ENCODE peak calls at places on chromosomes 16 and 17, in nine cellular contexts. One of them, this sample, is unnamed.

GRCh38 chr16:50474138-50474537 is 74.1 kb upstream of the NKD1 start:
- DNase-seq in adrenal gland: peak
- DNase-seq in bronchial epithelial cell: peak
- DNase-seq in HFFc6: no peak
- DNase-seq in DND-41: no peak
- DNase-seq in A549: no peak
- DNase-seq in stomach: no peak
- DNase-seq in mesothelial cell of epicardium: no peak
- DNase-seq in GM23338: no peak
- DNase-seq in this sample: no peak

GRCh38 chr17:61713035-61713434 is 122.0 kb upstream of the NACA2 start:
- DNase-seq in DND-41: no peak
- DNase-seq in HFFc6: no peak
- DNase-seq in A549: no peak
- DNase-seq in bronchial epithelial cell: no peak
- DNase-seq in adrenal gland: no peak
- DNase-seq in stomach: no peak
- DNase-seq in GM23338: no peak
- DNase-seq in mesothelial cell of epicardium: no peak
- DNase-seq in this sample: no peak

GRCh38 chr17:73906896-73907600 is 262.8 kb upstream of the SDK2 start:
- DNase-seq in GM23338: no peak
- DNase-seq in stomach: no peak
- DNase-seq in A549: no peak
- DNase-seq in DND-41: no peak
- DNase-seq in bronchial epithelial cell: no peak
- DNase-seq in adrenal gland: no peak
- DNase-seq in HFFc6: no peak
- DNase-seq in mesothelial cell of epicardium: no peak
- DNase-seq in this sample: no peak

GRCh38 chr17:41519501-41520224 is 973 bp upstream of the KRT15 start:
- DNase-seq in A549: no peak
- DNase-seq in bronchial epithelial cell: peak
- DNase-seq in adrenal gland: no peak
- DNase-seq in mesothelial cell of epicardium: no peak
- DNase-seq in stomach: no peak
- DNase-seq in DND-41: no peak
- DNase-seq in GM23338: no peak
- DNase-seq in HFFc6: no peak
- DNase-seq in this sample: no peak

GRCh38 chr16:19153876-19154275 is 14.2 kb upstream of the SYT17 start:
- DNase-seq in DND-41: no peak
- DNase-seq in HFFc6: no peak
- DNase-seq in A549: peak
- DNase-seq in bronchial epithelial cell: no peak
- DNase-seq in mesothelial cell of epicardium: no peak
- DNase-seq in stomach: no peak
- DNase-seq in adrenal gland: no peak
- DNase-seq in GM23338: peak
- DNase-seq in this sample: no peak

GRCh38 chr16:72800524-72800923 is 247.4 kb downstream of the ZFHX3 start:
- DNase-seq in adrenal gland: no peak
- DNase-seq in HFFc6: no peak
- DNase-seq in mesothelial cell of epicardium: no peak
- DNase-seq in bronchial epithelial cell: peak
- DNase-seq in A549: no peak
- DNase-seq in stomach: no peak
- DNase-seq in GM23338: no peak
- DNase-seq in DND-41: no peak
- DNase-seq in this sample: no peak

GRCh38 chr17:82396601-82397435 is 21.3 kb upstream of the HEXD start:
- DNase-seq in bronchial epithelial cell: no peak
- DNase-seq in stomach: no peak
- DNase-seq in GM23338: no peak
- DNase-seq in mesothelial cell of epicardium: no peak
- DNase-seq in adrenal gland: no peak
- DNase-seq in A549: no peak
- DNase-seq in DND-41: no peak
- DNase-seq in HFFc6: peak
- DNase-seq in this sample: peak

GRCh38 chr16:424033-424622 is 1.3 kb upstream of the RAB11FIP3 start:
- DNase-seq in bronchial epithelial cell: peak
- DNase-seq in stomach: peak
- DNase-seq in A549: peak
- DNase-seq in GM23338: no peak
- DNase-seq in DND-41: no peak
- DNase-seq in HFFc6: peak
- DNase-seq in mesothelial cell of epicardium: no peak
- DNase-seq in adrenal gland: peak
- DNase-seq in this sample: peak

GRCh38 chr17:61967729-61968128 is 39.9 kb upstream of the INTS2 start:
- DNase-seq in stomach: no peak
- DNase-seq in DND-41: no peak
- DNase-seq in mesothelial cell of epicardium: no peak
- DNase-seq in HFFc6: no peak
- DNase-seq in bronchial epithelial cell: no peak
- DNase-seq in GM23338: no peak
- DNase-seq in adrenal gland: no peak
- DNase-seq in A549: no peak
- DNase-seq in this sample: no peak

GRCh38 chr16:30698139-30698815 is 694 bp upstream of the SRCAP start:
- DNase-seq in adrenal gland: peak
- DNase-seq in DND-41: peak
- DNase-seq in A549: peak
- DNase-seq in bronchial epithelial cell: peak
- DNase-seq in GM23338: peak
- DNase-seq in mesothelial cell of epicardium: peak
- DNase-seq in HFFc6: peak
- DNase-seq in stomach: peak
- DNase-seq in this sample: peak

GRCh38 chr16:8854298-8854948 is 14.4 kb downstream of the CARHSP1 start:
- DNase-seq in HFFc6: no peak
- DNase-seq in DND-41: no peak
- DNase-seq in mesothelial cell of epicardium: no peak
- DNase-seq in adrenal gland: no peak
- DNase-seq in bronchial epithelial cell: no peak
- DNase-seq in GM23338: no peak
- DNase-seq in A549: no peak
- DNase-seq in stomach: no peak
- DNase-seq in this sample: no peak

GRCh38 chr17:66450008-66450856 is 147.8 kb downstream of the PRKCA start:
- DNase-seq in bronchial epithelial cell: no peak
- DNase-seq in mesothelial cell of epicardium: no peak
- DNase-seq in stomach: no peak
- DNase-seq in adrenal gland: no peak
- DNase-seq in A549: no peak
- DNase-seq in GM23338: peak
- DNase-seq in HFFc6: no peak
- DNase-seq in DND-41: peak
- DNase-seq in this sample: no peak

GRCh38 chr17:17890773-17891759 is 54.3 kb upstream of the SREBF1 start:
- DNase-seq in mesothelial cell of epicardium: no peak
- DNase-seq in stomach: peak
- DNase-seq in GM23338: peak
- DNase-seq in DND-41: no peak
- DNase-seq in adrenal gland: peak
- DNase-seq in HFFc6: peak
- DNase-seq in A549: peak
- DNase-seq in bronchial epithelial cell: peak
- DNase-seq in this sample: peak

GRCh38 chr16:13779676-13780075 is 140.3 kb upstream of the ERCC4 start:
- DNase-seq in adrenal gland: no peak
- DNase-seq in GM23338: no peak
- DNase-seq in DND-41: no peak
- DNase-seq in A549: no peak
- DNase-seq in bronchial epithelial cell: no peak
- DNase-seq in stomach: no peak
- DNase-seq in mesothelial cell of epicardium: no peak
- DNase-seq in HFFc6: no peak
- DNase-seq in this sample: no peak

GRCh38 chr17:57949649-57950048 is 5.6 kb downstream of the CUEDC1 start:
- DNase-seq in adrenal gland: no peak
- DNase-seq in mesothelial cell of epicardium: no peak
- DNase-seq in HFFc6: peak
- DNase-seq in bronchial epithelial cell: peak
- DNase-seq in A549: no peak
- DNase-seq in stomach: no peak
- DNase-seq in GM23338: no peak
- DNase-seq in DND-41: no peak
- DNase-seq in this sample: no peak

GRCh38 chr16:69109486-69110270 is 4.2 kb downstream of the HAS3 start:
- DNase-seq in DND-41: no peak
- DNase-seq in stomach: no peak
- DNase-seq in HFFc6: no peak
- DNase-seq in bronchial epithelial cell: no peak
- DNase-seq in A549: no peak
- DNase-seq in adrenal gland: no peak
- DNase-seq in GM23338: no peak
- DNase-seq in mesothelial cell of epicardium: no peak
- DNase-seq in this sample: no peak

GRCh38 chr16:14300631-14301149 is 229.6 kb downstream of the MRTFB start:
- DNase-seq in bronchial epithelial cell: peak
- DNase-seq in GM23338: peak
- DNase-seq in mesothelial cell of epicardium: no peak
- DNase-seq in DND-41: peak
- DNase-seq in adrenal gland: peak
- DNase-seq in A549: peak
- DNase-seq in HFFc6: peak
- DNase-seq in stomach: peak
- DNase-seq in this sample: peak

DNA sequence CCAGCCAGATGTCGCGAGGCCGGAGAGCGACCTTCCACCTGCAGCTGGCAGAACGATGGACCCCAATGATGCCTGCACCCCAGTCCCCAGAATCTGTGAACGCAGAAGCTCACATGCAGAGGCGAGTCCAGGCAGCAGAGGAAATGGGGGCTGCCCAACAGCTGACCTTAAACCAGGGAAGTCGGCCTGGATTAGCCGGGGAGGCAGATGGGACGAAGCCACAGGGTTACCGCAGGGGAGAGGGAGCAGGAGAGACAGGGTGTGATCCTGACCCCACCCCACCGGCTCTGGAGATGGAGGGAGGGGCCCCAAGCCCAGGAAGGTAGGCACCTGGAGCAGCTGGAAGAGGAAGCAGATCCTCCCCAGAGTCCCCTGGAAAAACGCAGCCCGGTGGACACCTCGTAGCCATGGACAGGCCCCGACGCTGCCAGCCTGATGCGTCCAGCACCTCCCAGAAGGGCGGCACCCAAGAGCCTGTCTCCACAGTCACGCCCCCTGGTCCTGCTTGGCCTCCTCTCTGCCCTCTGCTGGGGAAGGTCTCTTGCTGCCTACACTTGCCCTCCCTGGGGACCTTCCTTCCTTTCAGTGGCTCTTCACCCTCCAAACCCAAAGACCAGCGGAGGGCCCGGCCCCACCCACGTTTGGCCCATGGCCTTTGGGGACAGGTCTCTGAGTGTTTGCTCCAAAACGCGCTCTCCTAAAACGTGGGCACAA is 37.3 kb downstream of the PIEZO1 start:
- DNase-seq in DND-41: peak
- DNase-seq in HFFc6: no peak
- DNase-seq in bronchial epithelial cell: peak
- DNase-seq in stomach: peak
- DNase-seq in A549: peak
- DNase-seq in mesothelial cell of epicardium: no peak
- DNase-seq in adrenal gland: no peak
- DNase-seq in GM23338: peak
- DNase-seq in this sample: no peak
- TF ChIP-seq CTCF in DND-41: peak
- TF ChIP-seq CTCF in HFFc6: peak
- TF ChIP-seq CTCF in bronchial epithelial cell: peak
- TF ChIP-seq CTCF in stomach: no peak
- TF ChIP-seq CTCF in A549: peak
- TF ChIP-seq CTCF in mesothelial cell of epicardium: no peak
- TF ChIP-seq CTCF in adrenal gland: no peak
- TF ChIP-seq CTCF in GM23338: peak
- TF ChIP-seq CTCF in this sample: peak

GRCh38 chr16:3490911-3491629 is 4.2 kb downstream of the C16orf90 start:
- DNase-seq in adrenal gland: no peak
- DNase-seq in mesothelial cell of epicardium: no peak
- DNase-seq in A549: no peak
- DNase-seq in stomach: peak
- DNase-seq in HFFc6: no peak
- DNase-seq in bronchial epithelial cell: no peak
- DNase-seq in GM23338: peak
- DNase-seq in DND-41: no peak
- DNase-seq in this sample: no peak
- TF ChIP-seq CTCF in adrenal gland: no peak
- TF ChIP-seq CTCF in mesothelial cell of epicardium: no peak
- TF ChIP-seq CTCF in A549: no peak
- TF ChIP-seq CTCF in stomach: no peak
- TF ChIP-seq CTCF in HFFc6: no peak
- TF ChIP-seq CTCF in bronchial epithelial cell: no peak
- TF ChIP-seq CTCF in GM23338: peak
- TF ChIP-seq CTCF in DND-41: peak
- TF ChIP-seq CTCF in this sample: no peak

DNA sequence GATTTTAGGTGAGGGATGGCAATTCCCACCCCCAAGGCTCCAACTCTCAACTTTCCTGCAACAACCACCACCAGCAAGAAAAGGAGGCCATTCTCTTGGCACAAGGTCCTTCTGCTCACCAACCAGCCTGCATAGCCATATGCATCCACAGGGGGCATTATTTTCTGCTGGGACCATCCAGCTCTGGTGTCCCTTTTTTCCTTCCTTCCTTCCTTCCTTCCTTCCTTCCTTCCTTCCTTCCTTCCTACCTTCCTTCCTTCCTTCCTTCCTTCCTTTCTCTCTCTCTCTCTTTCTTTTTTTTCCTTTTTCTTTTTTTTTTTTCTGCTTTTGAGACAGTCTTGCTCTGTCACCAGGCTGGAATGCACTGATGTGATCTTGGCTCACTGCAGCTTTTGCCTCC is 21.1 kb upstream of the COX10 start:
- DNase-seq in HFFc6: no peak
- DNase-seq in DND-41: no peak
- DNase-seq in GM23338: peak
- DNase-seq in adrenal gland: no peak
- DNase-seq in bronchial epithelial cell: no peak
- DNase-seq in stomach: no peak
- DNase-seq in A549: peak
- DNase-seq in mesothelial cell of epicardium: no peak
- DNase-seq in this sample: no peak
- TF ChIP-seq CTCF in HFFc6: peak
- TF ChIP-seq CTCF in DND-41: peak
- TF ChIP-seq CTCF in GM23338: peak
- TF ChIP-seq CTCF in adrenal gland: no peak
- TF ChIP-seq CTCF in bronchial epithelial cell: peak
- TF ChIP-seq CTCF in stomach: no peak
- TF ChIP-seq CTCF in A549: no peak
- TF ChIP-seq CTCF in mesothelial cell of epicardium: no peak
- TF ChIP-seq CTCF in this sample: no peak

GRCh38 chr17:18910326-18910725 is 41.6 kb upstream of the SLC5A10 start:
- DNase-seq in A549: no peak
- DNase-seq in mesothelial cell of epicardium: no peak
- DNase-seq in HFFc6: no peak
- DNase-seq in stomach: no peak
- DNase-seq in GM23338: no peak
- DNase-seq in adrenal gland: no peak
- DNase-seq in bronchial epithelial cell: no peak
- DNase-seq in DND-41: no peak
- DNase-seq in this sample: no peak

GRCh38 chr17:18905226-18905625 is 46.7 kb upstream of the SLC5A10 start:
- DNase-seq in bronchial epithelial cell: no peak
- DNase-seq in HFFc6: no peak
- DNase-seq in GM23338: no peak
- DNase-seq in adrenal gland: no peak
- DNase-seq in stomach: no peak
- DNase-seq in mesothelial cell of epicardium: no peak
- DNase-seq in DND-41: no peak
- DNase-seq in A549: no peak
- DNase-seq in this sample: no peak

GRCh38 chr17:18910881-18911280 is 41.1 kb upstream of the SLC5A10 start:
- DNase-seq in HFFc6: no peak
- DNase-seq in DND-41: no peak
- DNase-seq in GM23338: no peak
- DNase-seq in mesothelial cell of epicardium: no peak
- DNase-seq in adrenal gland: no peak
- DNase-seq in bronchial epithelial cell: no peak
- DNase-seq in stomach: no peak
- DNase-seq in A549: no peak
- DNase-seq in this sample: no peak
- TF ChIP-seq CTCF in HFFc6: no peak
- TF ChIP-seq CTCF in DND-41: no peak
- TF ChIP-seq CTCF in GM23338: no peak
- TF ChIP-seq CTCF in mesothelial cell of epicardium: no peak
- TF ChIP-seq CTCF in adrenal gland: no peak
- TF ChIP-seq CTCF in bronchial epithelial cell: no peak
- TF ChIP-seq CTCF in stomach: no peak
- TF ChIP-seq CTCF in A549: no peak
- TF ChIP-seq CTCF in this sample: no peak